ENCODE peak calls at places on chromosome 9, in five cellular contexts. L, A, B, I and C are unnamed samples.

GRCh38 chr9:89790542-89791109 is 185.8 kb downstream of the GADD45G start:
- DNase-seq in L (peak), A (no peak), B (peak), I (no peak), C (no peak)

GRCh38 chr9:120350596-120350995 is 229.4 kb downstream of the CDK5RAP2 start:
- DNase-seq in L (no peak), A (no peak), B (no peak), I (no peak), C (no peak)

GRCh38 chr9:135020481-135021392 is 66.7 kb upstream of the OLFM1 start:
- DNase-seq in L (no peak), A (no peak), B (peak), I (no peak), C (no peak)

GRCh38 chr9:88230612-88231011 is 92.3 kb upstream of the SPATA31C2 start:
- DNase-seq in L (no peak), A (no peak), B (no peak), I (no peak), C (no peak)

GRCh38 chr9:129586241-129586640 is 34.7 kb downstream of the C9orf50 start:
- DNase-seq in L (no peak), A (no peak), B (no peak), I (no peak), C (no peak)

GRCh38 chr9:133591116-133591910 is 17.9 kb downstream of the FAM163B start:
- DNase-seq in L (no peak), A (no peak), B (no peak), I (no peak), C (no peak)

GRCh38 chr9:33190021-33190420 is 22.9 kb upstream of the B4GALT1 start:
- DNase-seq in L (no peak), A (no peak), B (no peak), I (no peak), C (no peak)

GRCh38 chr9:93355827-93356226 is 95.7 kb upstream of the FAM120A start:
- DNase-seq in L (no peak), A (no peak), B (no peak), I (no peak), C (no peak)

GRCh38 chr9:112233769-112234168 is 58.7 kb upstream of the SUSD1 start:
- DNase-seq in L (no peak), A (no peak), B (no peak), I (no peak), C (no peak)

GRCh38 chr9:94922098-94922607 is 195.7 kb downstream of the AOPEP start:
- DNase-seq in L (peak), A (no peak), B (peak), I (peak), C (no peak)

GRCh38 chr9:97427885-97428284 is 16.0 kb downstream of the TDRD7 start:
- DNase-seq in L (no peak), A (no peak), B (no peak), I (no peak), C (no peak)

GRCh38 chr9:96021616-96022444 is 146.3 kb downstream of the ERCC6L2 start:
- DNase-seq in L (no peak), A (peak), B (peak), I (peak), C (no peak)

GRCh38 chr9:124869986-124870560 is 8.1 kb downstream of the ARPC5L start:
- DNase-seq in L (peak), A (no peak), B (peak), I (no peak), C (no peak)

GRCh38 chr9:112439171-112439570 is 47.5 kb upstream of the KIAA1958 start:
- DNase-seq in L (no peak), A (no peak), B (no peak), I (no peak), C (no peak)

GRCh38 chr9:107488400-107489143 is 997 bp downstream of the KLF4 start:
- DNase-seq in L (peak), A (no peak), B (peak), I (peak), C (peak)

GRCh38 chr9:91486699-91487497 is 63.3 kb upstream of the NFIL3 start:
- DNase-seq in L (no peak), A (no peak), B (no peak), I (no peak), C (no peak)

GRCh38 chr9:110099236-110099741 is 108.7 kb downstream of the C9orf152 start:
- DNase-seq in L (no peak), A (no peak), B (no peak), I (no peak), C (no peak)

GRCh38 chr9:103942171-103942570 is 151.9 kb upstream of the SMC2 start:
- DNase-seq in L (no peak), A (no peak), B (no peak), I (no peak), C (no peak)

DNA sequence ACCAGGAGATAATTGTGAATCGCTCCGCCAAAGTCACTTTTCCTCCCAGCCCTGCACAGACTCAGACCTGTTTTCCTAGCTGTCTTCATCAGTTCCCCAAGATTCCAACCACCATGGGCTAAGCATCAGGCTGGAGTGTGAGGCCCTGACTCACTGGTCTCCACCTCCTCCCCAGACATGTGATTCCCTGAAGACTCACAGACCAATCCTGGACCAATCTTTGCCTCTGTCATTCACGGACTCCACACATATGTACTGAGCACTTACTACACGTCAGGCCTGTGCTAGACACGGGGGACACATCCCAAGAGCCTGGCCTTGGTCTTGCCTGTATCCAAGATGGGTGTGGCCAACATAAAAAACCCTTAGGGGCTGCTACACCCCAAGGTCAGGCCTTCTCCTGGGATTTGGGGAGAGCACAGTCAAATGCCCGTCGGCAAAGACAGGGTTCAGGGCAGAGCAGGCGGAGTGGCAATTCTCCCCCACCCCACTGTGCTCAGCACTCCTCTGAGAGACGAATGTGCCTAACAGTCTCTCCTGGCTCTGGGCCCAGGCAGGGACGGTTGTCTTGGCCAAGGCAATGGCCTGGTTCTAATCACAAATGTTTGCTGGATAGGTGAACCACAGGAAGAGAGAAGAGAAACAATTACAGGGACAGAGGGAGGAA is 11.9 kb downstream of the EEIG1 start:
- DNase-seq in L (no peak), A (no peak), B (no peak), I (no peak), C (peak)
- H3K27ac ChIP-seq in L (peak), A (no peak), B (peak), I (peak), C (peak)

GRCh38 chr9:21813575-21814473 is 11.4 kb downstream of the MTAP start:
- DNase-seq in L (peak), A (peak), B (no peak), I (peak), C (peak)
- H3K27ac ChIP-seq in L (peak), A (no peak), B (no peak), I (no peak), C (peak)

GRCh38 chr9:76615149-76615548 is 149.1 kb upstream of the PCA3 start:
- DNase-seq in L (no peak), A (no peak), B (no peak), I (no peak), C (no peak)

GRCh38 chr9:76613980-76614379 is 150.3 kb upstream of the PCA3 start:
- DNase-seq in L (no peak), A (no peak), B (no peak), I (no peak), C (no peak)

GRCh38 chr9:76618762-76619161 is 145.5 kb upstream of the PCA3 start:
- DNase-seq in L (no peak), A (no peak), B (no peak), I (no peak), C (no peak)

GRCh38 chr9:76617510-76618194 is 146.6 kb upstream of the PCA3 start:
- DNase-seq in L (no peak), A (no peak), B (no peak), I (no peak), C (no peak)

GRCh38 chr9:76616780-76617179 is 147.5 kb upstream of the PCA3 start:
- DNase-seq in L (no peak), A (no peak), B (no peak), I (no peak), C (no peak)
- H3K27ac ChIP-seq in L (no peak), A (no peak), B (no peak), I (no peak), C (no peak)

DNA sequence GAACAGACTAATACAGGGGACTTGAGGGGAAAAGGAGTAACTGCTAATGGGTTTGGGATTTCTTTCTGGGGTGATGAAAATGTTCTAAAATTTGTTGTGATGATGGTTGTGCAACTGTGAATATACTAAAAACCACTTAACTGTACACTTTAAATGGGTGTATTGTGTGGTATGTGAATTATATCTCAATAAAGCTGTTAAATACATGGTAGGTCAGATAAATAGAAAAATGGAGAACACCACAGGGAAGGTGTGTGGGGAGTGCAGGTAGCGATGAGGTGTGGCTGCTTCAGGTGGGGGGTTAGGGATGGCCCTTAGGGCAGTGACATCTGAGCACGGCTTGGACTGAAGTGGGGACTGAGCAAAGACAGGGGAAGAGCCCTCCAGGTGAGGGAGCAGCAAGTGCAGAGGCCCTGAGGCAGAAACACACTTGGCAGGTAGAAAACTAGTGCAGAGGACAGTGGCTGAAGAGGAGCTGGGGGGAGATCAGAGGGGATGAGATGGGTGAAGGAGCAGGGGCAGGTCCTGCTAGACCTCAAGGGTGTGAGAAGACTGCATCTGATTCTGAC is 20.9 kb downstream of the EEIG1 start:
- DNase-seq in L (no peak), A (no peak), B (no peak), I (no peak), C (no peak)
- H3K27ac ChIP-seq in L (peak), A (peak), B (no peak), I (no peak), C (peak)

GRCh38 chr9:21267141-21267540 is 27.3 kb upstream of the IFNA14 start:
- DNase-seq in L (no peak), A (no peak), B (no peak), I (no peak), C (no peak)
- H3K27ac ChIP-seq in L (no peak), A (no peak), B (no peak), I (no peak), C (no peak)

GRCh38 chr9:86354882-86355399 is 731 bp upstream of the TUT7 start:
- DNase-seq in L (no peak), A (no peak), B (no peak), I (no peak), C (no peak)

GRCh38 chr9:86353591-86354047 is 591 bp downstream of the TUT7 start:
- DNase-seq in L (no peak), A (no peak), B (no peak), I (no peak), C (no peak)

GRCh38 chr9:86355814-86356213 is 1.6 kb upstream of the TUT7 start:
- DNase-seq in L (no peak), A (no peak), B (no peak), I (no peak), C (no peak)

GRCh38 chr9:86352440-86353106 is 1.6 kb downstream of the TUT7 start:
- DNase-seq in L (no peak), A (no peak), B (no peak), I (no peak), C (no peak)

GRCh38 chr9:86354048-86354881 is at the start of gene TUT7:
- DNase-seq in L (peak), A (peak), B (peak), I (peak), C (peak)
- H3K27ac ChIP-seq in L (peak), A (peak), B (peak), I (peak), C (peak)

GRCh38 chr9:71506821-71507220 is 261.5 kb downstream of the CEMIP2 start:
- DNase-seq in L (no peak), A (no peak), B (no peak), I (no peak), C (no peak)

GRCh38 chr9:71509054-71509453 is 259.3 kb downstream of the CEMIP2 start:
- DNase-seq in L (no peak), A (no peak), B (no peak), I (no peak), C (no peak)

GRCh38 chr9:71498691-71499090 is 269.6 kb downstream of the CEMIP2 start:
- DNase-seq in L (no peak), A (no peak), B (no peak), I (no peak), C (no peak)

DNA sequence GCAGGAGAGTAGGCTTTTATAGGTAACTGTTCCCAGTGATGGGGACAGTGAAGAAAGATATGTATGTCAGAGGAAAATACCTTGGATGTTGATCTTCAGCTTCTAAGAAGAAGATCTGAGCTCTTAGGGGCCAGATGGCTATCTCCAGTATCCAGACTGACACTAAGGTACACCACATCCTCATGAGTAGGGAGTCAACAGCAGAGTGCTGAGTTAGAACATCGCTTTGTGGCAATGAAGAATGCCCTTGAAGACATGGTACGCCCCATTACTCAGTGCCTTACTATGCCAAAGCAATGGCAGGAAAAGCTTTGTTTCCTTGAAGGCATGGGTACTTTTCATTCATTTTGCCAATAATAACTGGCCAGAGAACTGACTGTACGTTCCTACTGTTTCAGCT is 263.7 kb downstream of the CEMIP2 start:
- DNase-seq in L (no peak), A (no peak), B (no peak), I (no peak), C (no peak)
- H3K27ac ChIP-seq in L (no peak), A (no peak), B (no peak), I (no peak), C (no peak)

DNA sequence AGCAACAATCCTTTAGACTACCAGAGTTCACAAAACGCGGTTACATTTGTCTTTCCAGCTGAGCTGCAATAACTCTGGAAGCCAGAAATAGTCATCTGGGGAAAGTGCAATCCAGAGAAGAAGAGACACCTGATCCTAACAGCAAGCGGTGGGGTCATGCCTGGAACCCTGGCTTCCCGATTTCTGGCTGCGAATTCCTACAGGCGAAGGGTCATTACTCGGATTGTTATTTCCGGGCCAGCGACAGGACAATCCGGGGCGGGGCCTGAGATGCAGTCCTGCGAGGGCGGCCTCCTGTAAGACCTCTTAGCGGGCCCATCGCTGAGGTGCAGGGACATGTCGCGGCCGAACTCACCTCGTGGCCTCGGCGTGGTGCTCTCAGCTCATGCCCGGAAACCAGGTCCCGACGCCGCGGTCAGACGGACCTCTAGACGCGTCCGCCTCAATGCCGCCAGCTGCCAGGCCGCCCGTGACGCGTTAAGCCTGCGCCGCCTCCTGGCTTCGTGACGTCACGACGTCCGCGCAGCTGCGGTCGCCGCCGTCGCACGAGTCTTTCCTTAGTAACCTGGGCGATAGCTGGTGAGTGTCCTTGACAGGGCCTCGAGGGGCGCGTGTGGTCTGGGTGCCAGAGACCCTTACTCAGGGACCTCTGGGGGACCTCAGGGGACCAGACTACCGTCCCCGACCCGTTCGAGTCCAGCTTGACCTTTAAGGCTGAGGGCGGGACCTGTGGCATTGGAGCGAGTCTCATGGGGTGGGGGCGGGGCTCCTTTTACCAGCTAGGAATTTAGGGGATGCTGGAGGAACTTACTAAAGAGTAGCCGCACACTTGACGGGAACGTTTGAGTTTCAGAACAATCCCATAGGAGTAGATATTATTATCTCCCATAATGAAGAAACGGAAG is at the start of the genes MRRF and RBM18:
- DNase-seq in L (peak), A (peak), B (peak), I (peak), C (peak)
- H3K27ac ChIP-seq in L (peak), A (peak), B (peak), I (peak), C (peak)

GRCh38 chr9:125932012-125932411 is 184.8 kb downstream of the PBX3 start:
- DNase-seq in L (no peak), A (no peak), B (no peak), I (peak), C (no peak)
- H3K27ac ChIP-seq in L (no peak), A (no peak), B (no peak), I (no peak), C (no peak)